ENCODE peak calls at places on chromosomes 16 and 17, in seven cellular contexts. A is epithelial cell of esophagus; G is activated CD4-positive, alpha-beta T cell treated with anti-CD3 and anti-CD28 coated beads, Interleukin-2, amount 50 U/mL, for 24 hours; K is activated T-cell treated with anti-CD3 and anti-CD28 coated beads, Interleukin-2, amount 50 U/mL, for 4 hours; S is stimulated activated CD8-positive, alpha-beta memory T cell treated with anti-CD3 and anti-CD28 coated beads, Interleukin-7, amount 100 ng/mL, for 1 hour; L is HTR-8/SVneo; Y is stimulated activated CD4-positive, alpha-beta T cell treated with anti-CD3 and anti-CD28 coated beads, Interleukin-12 subunit alpha, Interleukin-12 subunit beta, amount 100 ng/mL, for 4 hours. F is an unnamed sample.
A peak's percentile ranks its signal among the peaks of the same experiment; 100 is the strongest.

GRCh38 chr17:10638151-10638550 is 19.0 kb downstream of the MYH3 start:
- DNase-seq in Y (no peak), K (no peak), S (no peak), G (no peak), L (no peak), A (no peak), F (no peak)

GRCh38 chr17:45857977-45858708 is 13.5 kb downstream of the SPPL2C start:
- DNase-seq in L (peak; percentile 57), S (no peak), Y (no peak), A (peak; percentile 56), K (no peak), G (no peak), F (no peak)

GRCh38 chr17:81396722-81397313 is 1.6 kb downstream of the BAHCC1 start:
- DNase-seq in G (no peak), L (no peak), S (no peak), K (no peak), A (peak; percentile 58), Y (no peak), F (no peak)

GRCh38 chr17:49021095-49021767 is 24.0 kb downstream of the IGF2BP1 start:
- DNase-seq in Y (no peak), A (no peak), S (no peak), L (no peak), K (no peak), G (no peak), F (no peak)

GRCh38 chr16:27786221-27786848 is 236.4 kb downstream of the KATNIP start:
- DNase-seq in S (no peak), A (no peak), Y (no peak), G (no peak), K (no peak), L (no peak), F (no peak)

GRCh38 chr17:57545836-57546305 is 199.2 kb downstream of the CCDC182 start:
- DNase-seq in L (no peak), G (no peak), A (no peak), K (no peak), S (no peak), Y (no peak), F (no peak)

GRCh38 chr17:55288356-55289105 is 23.8 kb downstream of the HLF start:
- DNase-seq in Y (no peak), L (no peak), K (no peak), G (no peak), A (no peak), S (no peak), F (no peak)

GRCh38 chr17:19464033-19465026 is 53.3 kb downstream of the RNF112 start:
- DNase-seq in L (no peak), G (no peak), A (no peak), K (no peak), Y (no peak), S (no peak), F (no peak)

GRCh38 chr16:23374721-23375120 is 72.6 kb downstream of the SCNN1B start:
- DNase-seq in L (no peak), Y (no peak), S (no peak), K (no peak), A (no peak), G (no peak), F (no peak)

GRCh38 chr17:72558971-72559476 is 438.2 kb downstream of the SOX9 start:
- DNase-seq in G (no peak), L (no peak), A (no peak), Y (no peak), K (no peak), S (no peak), F (no peak)

GRCh38 chr16:14015948-14016347 is 55.2 kb upstream of the MRTFB start:
- DNase-seq in Y (no peak), L (no peak), S (no peak), G (no peak), A (peak; percentile 89), K (no peak), F (no peak)

GRCh38 chr16:2040450-2041105 is 7.1 kb downstream of the NTHL1 start:
- DNase-seq in Y (no peak), L (no peak), S (no peak), A (no peak), G (no peak), K (no peak), F (no peak)

GRCh38 chr16:89574681-89575246 is 794 bp upstream of the CPNE7 start:
- DNase-seq in L (peak; percentile 78), Y (peak; percentile 59), K (peak; percentile 34), A (peak; percentile 71), G (no peak), S (no peak), F (no peak)

GRCh38 chr16:10878644-10879498 is 1.9 kb downstream of the CIITA start:
- DNase-seq in S (no peak), A (no peak), K (no peak), Y (no peak), G (no peak), L (no peak), F (no peak)

GRCh38 chr17:55144518-55144917 is 120.2 kb upstream of the HLF start:
- DNase-seq in Y (no peak), L (no peak), A (no peak), G (no peak), S (no peak), K (no peak), F (no peak)

GRCh38 chr16:88357306-88358032 is 25.3 kb upstream of the ZNF469 start:
- DNase-seq in S (no peak), K (no peak), G (no peak), Y (no peak), A (no peak), L (no peak), F (no peak)

GRCh38 chr17:65553646-65554567 is 7.5 kb downstream of the AXIN2 start:
- DNase-seq in A (no peak), Y (no peak), G (no peak), K (no peak), S (no peak), L (no peak), F (no peak)

GRCh38 chr16:55566432-55567175 is at the start of gene CAPNS2:
- DNase-seq in Y (no peak), K (no peak), S (no peak), A (peak; percentile 80), G (no peak), L (no peak), F (no peak)

GRCh38 chr17:50619489-50619888 is 15.2 kb upstream of the ABCC3 start:
- DNase-seq in S (no peak), K (no peak), L (no peak), Y (no peak), G (no peak), A (no peak), F (no peak)

GRCh38 chr17:48457080-48457836 is 27.2 kb upstream of the SKAP1 start:
- DNase-seq in A (peak; percentile 62), G (peak; percentile 73), L (peak; percentile 81), K (peak; percentile 73), S (peak; percentile 55), Y (peak; percentile 66), F (no peak)

GRCh38 chr17:1110844-1111598 is 68.8 kb downstream of the ABR start:
- DNase-seq in K (no peak), S (no peak), Y (no peak), G (no peak), A (peak; percentile 77), L (peak; percentile 96), F (no peak)

GRCh38 chr16:87602005-87602790 is at the start of gene JPH3:
- DNase-seq in L (peak; percentile 87), K (no peak), S (no peak), G (no peak), Y (no peak), A (no peak), F (no peak)

GRCh38 chr16:2180962-2181923 is 15.2 kb downstream of the CASKIN1 start:
- DNase-seq in L (no peak), K (no peak), S (no peak), G (no peak), Y (no peak), A (no peak), F (no peak)

GRCh38 chr17:68497885-68498319 is 14.3 kb upstream of the PRKAR1A start:
- DNase-seq in K (no peak), A (no peak), G (no peak), Y (no peak), L (no peak), S (no peak), F (no peak)

GRCh38 chr17:41728056-41728455 is 6.4 kb downstream of the HAP1 start:
- DNase-seq in Y (no peak), K (no peak), G (no peak), L (no peak), A (no peak), S (no peak), F (no peak)

GRCh38 chr16:69762843-69763556 is 868 bp downstream of the WWP2 start:
- DNase-seq in K (no peak), Y (no peak), A (peak; percentile 39), S (no peak), L (peak; percentile 39), G (no peak), F (no peak)

GRCh38 chr17:70320642-70321345 is 151.5 kb downstream of the KCNJ2 start:
- DNase-seq in G (no peak), L (no peak), S (no peak), K (no peak), A (no peak), Y (no peak), F (no peak)

GRCh38 chr16:53055603-53056527 is 1.1 kb downstream of the CHD9 start:
- DNase-seq in A (peak; percentile 37), K (no peak), Y (no peak), G (no peak), L (peak; percentile 36), S (no peak), F (no peak)

GRCh38 chr16:67842509-67843342 is 606 bp downstream of the THAP11 start:
- DNase-seq in S (peak; percentile 15), G (peak; percentile 42), A (peak; percentile 46), K (peak; percentile 40), L (no peak), Y (peak; percentile 50), F (no peak)

GRCh38 chr17:56966277-56966676 is 5.4 kb upstream of the COIL start:
- DNase-seq in L (no peak), A (peak; percentile 36), Y (no peak), S (no peak), K (no peak), G (no peak), F (no peak)

GRCh38 chr16:12833939-12834338 is 30.3 kb upstream of the CPPED1 start:
- DNase-seq in K (no peak), Y (no peak), L (peak; percentile 22), S (no peak), A (peak; percentile 5), G (no peak), F (no peak)

GRCh38 chr16:76676356-76676755 is 399.2 kb downstream of the CNTNAP4 start:
- DNase-seq in K (no peak), G (no peak), L (no peak), Y (no peak), S (no peak), A (peak; percentile 97), F (peak; percentile 90)

GRCh38 chr16:68377667-68378420 is 67.0 kb downstream of the PRMT7 start:
- DNase-seq in G (no peak), L (no peak), A (peak; percentile 54), Y (no peak), K (no peak), S (no peak), F (no peak)

GRCh38 chr16:67909056-67909742 is 16.1 kb downstream of the PSKH1 start:
- DNase-seq in G (no peak), K (no peak), Y (no peak), A (no peak), L (no peak), S (no peak), F (no peak)

GRCh38 chr16:52526429-52526828 is 20.5 kb downstream of the TOX3 start:
- DNase-seq in A (no peak), Y (no peak), S (no peak), L (no peak), K (no peak), G (no peak), F (no peak)

GRCh38 chr17:58303981-58304734 is 23.4 kb upstream of the MPO start:
- DNase-seq in S (no peak), K (peak; percentile 57), Y (peak; percentile 54), L (peak; percentile 89), G (peak; percentile 58), A (peak; percentile 51), F (no peak)

F was measured in epithelial cell of prostate.